ENCODE peak calls at places on chromosomes 13 and 19, in four cellular contexts. Y is uterus, L is EL, A is AG10803. Z is an unnamed sample.

GRCh38 chr13:27824121-27824520 is 31.8 kb downstream of the GSX1 start:
- DNase-seq in Y (no peak), L (no peak), A (no peak), Z (no peak)

GRCh38 chr13:47858678-47859050 is 142.4 kb downstream of the SUCLA2 start:
- DNase-seq in Y (no peak), L (peak), A (peak), Z (no peak)

GRCh38 chr19:47322048-47322447 is 9.9 kb upstream of the C5AR2 start:
- DNase-seq in Y (no peak), L (no peak), A (no peak), Z (no peak)

GRCh38 chr19:30745476-30745985 is 373.3 kb downstream of the ZNF536 start:
- DNase-seq in Y (no peak), L (no peak), A (no peak), Z (no peak)

GRCh38 chr13:98556968-98557591 is 19.8 kb downstream of the STK24 start:
- DNase-seq in Y (no peak), L (peak), A (no peak), Z (no peak)

GRCh38 chr19:19860756-19861390 is 4.8 kb upstream of the ZNF253 start:
- DNase-seq in Y (no peak), L (no peak), A (no peak), Z (no peak)

GRCh38 chr13:41780736-41781708 is 179.9 kb downstream of the VWA8 start:
- DNase-seq in Y (no peak), L (peak), A (peak), Z (no peak)

GRCh38 chr13:43289458-43290255 is 266.3 kb downstream of the DNAJC15 start:
- DNase-seq in Y (no peak), L (peak), A (peak), Z (no peak)

GRCh38 chr13:43269037-43269476 is 245.7 kb downstream of the DNAJC15 start:
- DNase-seq in Y (peak), L (peak), A (peak), Z (no peak)

GRCh38 chr19:38742296-38742695 is 2.0 kb downstream of the CAPN12 start:
- DNase-seq in Y (no peak), L (no peak), A (no peak), Z (no peak)

GRCh38 chr13:98856983-98857382 is 104.5 kb upstream of the SLC15A1 start:
- DNase-seq in Y (peak), L (no peak), A (peak), Z (no peak)

GRCh38 chr13:51097353-51098043 is 13.6 kb downstream of the C13orf42 start:
- DNase-seq in Y (no peak), L (no peak), A (no peak), Z (no peak)

GRCh38 chr13:93364166-93364565 is 137.6 kb downstream of the GPC6 start:
- DNase-seq in Y (no peak), L (peak), A (no peak), Z (no peak)

GRCh38 chr13:77918391-77919261 is at the start of gene EDNRB:
- DNase-seq in Y (peak), L (peak), A (peak), Z (no peak)

GRCh38 chr13:82358284-82358683 is 1524.0 kb downstream of the SLITRK1 start:
- DNase-seq in Y (no peak), L (peak), A (no peak), Z (no peak)

GRCh38 chr13:42865703-42866102 is 84.3 kb downstream of the FAM216B start:
- DNase-seq in Y (no peak), L (no peak), A (no peak), Z (no peak)